ENCODE peak calls at places on chromosome 22, in six cellular contexts. L is CD8-positive, alpha-beta T cell; D is CD8-positive, alpha-beta memory T cell; F is heart right ventricle; K is cardiac muscle cell; Z is H9. U is an unnamed sample.

GRCh38 chr22:44126807-44127206 is 53.9 kb upstream of the PARVG start:
- DNase-seq in L (no peak), D (no peak), F (no peak), K (no peak), Z (no peak), U (no peak)

GRCh38 chr22:34599567-34599966 is 466.4 kb upstream of the ISX start:
- DNase-seq in L (no peak), D (no peak), F (no peak), K (no peak), Z (no peak), U (no peak)

GRCh38 chr22:45537734-45538181 is 35.1 kb downstream of the FBLN1 start:
- DNase-seq in L (no peak), D (no peak), F (peak; percentile 58), K (peak; percentile 90), Z (no peak), U (peak; percentile 76)

GRCh38 chr22:37148031-37148651 is 1.6 kb downstream of the IL2RB start:
- DNase-seq in L (peak; percentile 64), D (no peak), F (no peak), K (no peak), Z (no peak), U (no peak)

GRCh38 chr22:43155789-43156188 is 4.4 kb downstream of the TSPO start:
- DNase-seq in L (no peak), D (no peak), F (no peak), K (no peak), Z (no peak), U (no peak)

GRCh38 chr22:32920032-32920628 is 118.6 kb downstream of the TIMP3 start:
- DNase-seq in L (no peak), D (no peak), F (peak; percentile 40), K (peak; percentile 96), Z (no peak), U (peak; percentile 66)

GRCh38 chr22:26174280-26174679 is 5.0 kb downstream of the SEZ6L start:
- DNase-seq in L (no peak), D (no peak), F (no peak), K (no peak), Z (peak; percentile 79), U (no peak)

GRCh38 chr22:24060375-24060788 is 49.3 kb downstream of the CABIN1 start:
- DNase-seq in L (no peak), D (no peak), F (no peak), K (peak; percentile 93), Z (no peak), U (no peak)

GRCh38 chr22:17451251-17451765 is 82.0 kb downstream of the CECR2 start:
- DNase-seq in L (no peak), D (no peak), F (no peak), K (no peak), Z (no peak), U (no peak)

GRCh38 chr22:41948142-41948541 is 1.2 kb upstream of the CENPM start:
- DNase-seq in L (no peak), D (no peak), F (no peak), K (no peak), Z (no peak), U (no peak)

GRCh38 chr22:41949297-41949965 is 2.5 kb upstream of the CENPM start:
- DNase-seq in L (no peak), D (no peak), F (no peak), K (no peak), Z (no peak), U (no peak)

GRCh38 chr22:41951898-41952474 is at the start of gene SMIM45:
- DNase-seq in L (no peak), D (no peak), F (no peak), K (peak; percentile 24), Z (peak; percentile 74), U (no peak)

GRCh38 chr22:41947181-41948080 is 479 bp upstream of the CENPM start:
- DNase-seq in L (no peak), D (no peak), F (no peak), K (no peak), Z (no peak), U (peak; percentile 37)

GRCh38 chr22:41952713-41953112 is 763 bp downstream of the SMIM45 start:
- DNase-seq in L (no peak), D (no peak), F (no peak), K (no peak), Z (no peak), U (no peak)
- H3K27ac ChIP-seq in L (no peak overlapping the region), D (no peak overlapping the region), F (no peak overlapping the region), K (no peak overlapping the region), Z (no peak overlapping the region), U (no peak overlapping the region)

GRCh38 chr22:47994899-47995573 is 1232.6 kb downstream of the TBC1D22A start:
- DNase-seq in L (no peak), D (no peak), F (no peak), K (no peak), Z (no peak), U (no peak)

GRCh38 chr22:47995718-47996117 is 1233.3 kb downstream of the TBC1D22A start:
- DNase-seq in L (no peak), D (no peak), F (no peak), K (no peak), Z (no peak), U (no peak)

GRCh38 chr22:47997612-47998011 is 1235.2 kb downstream of the TBC1D22A start:
- DNase-seq in L (no peak), D (no peak), F (no peak), K (no peak), Z (no peak), U (no peak)

GRCh38 chr22:47996446-47996857 is 1234.0 kb downstream of the TBC1D22A start:
- DNase-seq in L (no peak), D (no peak), F (no peak), K (no peak), Z (no peak), U (no peak)

DNA sequence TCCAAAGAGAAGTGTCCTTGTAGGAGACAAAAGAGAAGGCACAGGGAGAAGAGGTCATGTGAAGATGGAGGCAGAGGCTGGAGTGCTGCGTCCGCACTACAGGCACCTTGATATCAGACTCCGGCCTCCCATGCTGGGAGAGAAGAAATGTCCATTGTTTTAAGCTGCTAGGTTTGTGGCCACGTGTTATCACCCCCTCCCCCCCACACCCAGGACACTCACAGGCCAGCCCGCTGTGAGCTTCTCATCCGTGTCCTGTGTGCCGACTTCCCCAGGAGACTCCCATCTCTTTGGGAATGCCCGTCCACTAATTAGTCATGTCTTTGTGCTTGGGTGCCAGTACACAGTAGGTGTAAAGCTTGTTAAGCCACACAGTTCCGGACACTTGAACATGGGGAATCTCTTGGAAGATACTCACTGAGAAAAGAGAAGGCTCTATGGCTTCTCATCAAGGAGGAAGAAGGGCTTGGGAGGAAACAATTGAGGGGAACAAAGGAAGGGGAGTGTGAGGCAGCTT is 1234.7 kb downstream of the TBC1D22A start:
- DNase-seq in L (no peak), D (no peak), F (no peak), K (no peak), Z (no peak), U (no peak)
- H3K9me3 ChIP-seq in L (no peaks in the 10 kb centered on the region), D (no peaks in the 10 kb centered on the region), F (no peaks in the 10 kb centered on the region), K (no peaks in the 10 kb centered on the region), Z (no peaks in the 10 kb centered on the region), U (no peaks in the 10 kb centered on the region)

GRCh38 chr22:30694638-30695350 is at the start of gene OSBP2:
- DNase-seq in L (peak; percentile 57), D (peak; percentile 4), F (peak; percentile 38), K (peak; percentile 6), Z (peak; percentile 45), U (peak; percentile 46)
- H3K27ac ChIP-seq in L (peak within 1 kb of the TSS; percentile 35), D (peak within 1 kb of the TSS; percentile 24), F (no peak within 1 kb of the TSS), K (peak within 1 kb of the TSS; percentile 7), Z (no peak within 1 kb of the TSS), U (no peak within 1 kb of the TSS)

GRCh38 chr22:47225931-47226633 is 463.6 kb downstream of the TBC1D22A start:
- DNase-seq in L (no peak), D (no peak), F (no peak), K (no peak), Z (peak; percentile 8), U (no peak)
- H3K9me3 ChIP-seq in L (no peaks in the 10 kb centered on the region), D (no peaks in the 10 kb centered on the region), F (no peaks in the 10 kb centered on the region), K (no peaks in the 10 kb centered on the region), Z (peaks cover 43% of the 10 kb centered on the region), U (no peaks in the 10 kb centered on the region)

GRCh38 chr22:31611065-31611760 is 50.8 kb downstream of the PISD start:
- DNase-seq in L (no peak), D (no peak), F (no peak), K (peak; percentile 70), Z (no peak), U (peak; percentile 76)
- H3K27ac ChIP-seq in L (no peak overlapping the region), D (no peak overlapping the region), F (no peak overlapping the region), K (no peak overlapping the region), Z (no peak overlapping the region), U (no peak overlapping the region)

GRCh38 chr22:49589301-49589700 is 238.4 kb downstream of the BRD1 start:
- DNase-seq in L (no peak), D (no peak), F (no peak), K (no peak), Z (no peak), U (no peak)

GRCh38 chr22:49588739-49589138 is 238.9 kb downstream of the BRD1 start:
- DNase-seq in L (no peak), D (no peak), F (no peak), K (no peak), Z (no peak), U (no peak)

GRCh38 chr22:49590851-49591445 is 236.7 kb downstream of the BRD1 start:
- DNase-seq in L (no peak), D (no peak), F (no peak), K (no peak), Z (no peak), U (no peak)

GRCh38 chr22:49589811-49590210 is 237.9 kb downstream of the BRD1 start:
- DNase-seq in L (no peak), D (no peak), F (no peak), K (no peak), Z (no peak), U (no peak)

GRCh38 chr22:49590381-49590780 is 237.3 kb downstream of the BRD1 start:
- DNase-seq in L (no peak), D (no peak), F (no peak), K (no peak), Z (no peak), U (no peak)
- H3K9me3 ChIP-seq in L (no peaks in the 10 kb centered on the region), D (no peaks in the 10 kb centered on the region), F (peaks cover 8% of the 10 kb centered on the region), K (no peaks in the 10 kb centered on the region), Z (no peaks in the 10 kb centered on the region), U (no peaks in the 10 kb centered on the region)